ENCODE peak calls at places on chromosomes 12 and 14, in nine cellular contexts. One of them, this sample, is unnamed.

GRCh38 chr12:61848893-61849292 is 411.3 kb upstream of the USP15 start:
- DNase-seq in upper lobe of left lung: no peak
- DNase-seq in stomach: no peak
- DNase-seq in HCT116: no peak
- DNase-seq in breast epithelium: no peak
- DNase-seq in spleen: no peak
- DNase-seq in transverse colon: no peak
- DNase-seq in vagina: no peak
- DNase-seq in GM23338: no peak
- DNase-seq in this sample: no peak

GRCh38 chr14:44662250-44662891 is 155.3 kb upstream of the FSCB start:
- DNase-seq in GM23338: no peak
- DNase-seq in HCT116: no peak
- DNase-seq in stomach: no peak
- DNase-seq in upper lobe of left lung: no peak
- DNase-seq in transverse colon: no peak
- DNase-seq in breast epithelium: no peak
- DNase-seq in spleen: no peak
- DNase-seq in vagina: no peak
- DNase-seq in this sample: no peak

GRCh38 chr12:89307665-89308253 is 44.5 kb downstream of the DUSP6 start:
- DNase-seq in spleen: no peak
- DNase-seq in upper lobe of left lung: no peak
- DNase-seq in GM23338: no peak
- DNase-seq in vagina: no peak
- DNase-seq in stomach: no peak
- DNase-seq in breast epithelium: no peak
- DNase-seq in HCT116: no peak
- DNase-seq in transverse colon: no peak
- DNase-seq in this sample: no peak

GRCh38 chr12:57868870-57869609 is 22.5 kb upstream of the CTDSP2 start:
- DNase-seq in vagina: no peak
- DNase-seq in stomach: no peak
- DNase-seq in upper lobe of left lung: peak
- DNase-seq in GM23338: peak
- DNase-seq in transverse colon: no peak
- DNase-seq in HCT116: no peak
- DNase-seq in breast epithelium: no peak
- DNase-seq in spleen: no peak
- DNase-seq in this sample: no peak

GRCh38 chr12:57935839-57936512 is 5.4 kb upstream of the ATP23 start:
- DNase-seq in breast epithelium: peak
- DNase-seq in HCT116: peak
- DNase-seq in transverse colon: peak
- DNase-seq in vagina: peak
- DNase-seq in GM23338: peak
- DNase-seq in stomach: peak
- DNase-seq in spleen: peak
- DNase-seq in upper lobe of left lung: peak
- DNase-seq in this sample: peak

GRCh38 chr12:121799175-121799841 is 4.5 kb upstream of the SETD1B start:
- DNase-seq in spleen: peak
- DNase-seq in stomach: peak
- DNase-seq in transverse colon: peak
- DNase-seq in GM23338: peak
- DNase-seq in vagina: peak
- DNase-seq in HCT116: peak
- DNase-seq in upper lobe of left lung: peak
- DNase-seq in breast epithelium: peak
- DNase-seq in this sample: peak

GRCh38 chr14:101226603-101227425 is 323.3 kb upstream of the RTL1 start:
- DNase-seq in upper lobe of left lung: peak
- DNase-seq in stomach: no peak
- DNase-seq in breast epithelium: no peak
- DNase-seq in spleen: no peak
- DNase-seq in transverse colon: peak
- DNase-seq in vagina: peak
- DNase-seq in GM23338: no peak
- DNase-seq in HCT116: no peak
- DNase-seq in this sample: no peak

GRCh38 chr12:109720152-109720855 is 6.7 kb downstream of the FAM222A start:
- DNase-seq in transverse colon: no peak
- DNase-seq in HCT116: no peak
- DNase-seq in vagina: no peak
- DNase-seq in upper lobe of left lung: peak
- DNase-seq in breast epithelium: no peak
- DNase-seq in GM23338: no peak
- DNase-seq in stomach: no peak
- DNase-seq in spleen: no peak
- DNase-seq in this sample: no peak

GRCh38 chr12:96501908-96502307 is 12.5 kb downstream of the CFAP54 start:
- DNase-seq in GM23338: no peak
- DNase-seq in breast epithelium: no peak
- DNase-seq in HCT116: no peak
- DNase-seq in upper lobe of left lung: no peak
- DNase-seq in transverse colon: no peak
- DNase-seq in stomach: no peak
- DNase-seq in vagina: no peak
- DNase-seq in spleen: no peak
- DNase-seq in this sample: no peak

GRCh38 chr12:118409834-118410233 is 33.5 kb downstream of the SUDS3 start:
- DNase-seq in HCT116: no peak
- DNase-seq in transverse colon: no peak
- DNase-seq in spleen: no peak
- DNase-seq in breast epithelium: no peak
- DNase-seq in upper lobe of left lung: no peak
- DNase-seq in GM23338: no peak
- DNase-seq in vagina: no peak
- DNase-seq in stomach: peak
- DNase-seq in this sample: no peak

GRCh38 chr12:40226652-40227051 is 1.9 kb downstream of the LRRK2 start:
- DNase-seq in breast epithelium: no peak
- DNase-seq in HCT116: no peak
- DNase-seq in GM23338: no peak
- DNase-seq in transverse colon: peak
- DNase-seq in vagina: peak
- DNase-seq in spleen: no peak
- DNase-seq in upper lobe of left lung: no peak
- DNase-seq in stomach: no peak
- DNase-seq in this sample: no peak

GRCh38 chr12:45615268-45615667 is 114.2 kb upstream of the ARID2 start:
- DNase-seq in HCT116: no peak
- DNase-seq in spleen: no peak
- DNase-seq in stomach: no peak
- DNase-seq in breast epithelium: no peak
- DNase-seq in GM23338: no peak
- DNase-seq in transverse colon: no peak
- DNase-seq in upper lobe of left lung: no peak
- DNase-seq in vagina: no peak
- DNase-seq in this sample: no peak

GRCh38 chr12:106978035-106978800 is 8.7 kb downstream of the MTERF2 start:
- DNase-seq in transverse colon: peak
- DNase-seq in vagina: no peak
- DNase-seq in breast epithelium: no peak
- DNase-seq in HCT116: no peak
- DNase-seq in upper lobe of left lung: no peak
- DNase-seq in spleen: no peak
- DNase-seq in stomach: peak
- DNase-seq in GM23338: no peak
- DNase-seq in this sample: no peak

GRCh38 chr12:107372229-107372658 is 278.9 kb upstream of the CRY1 start:
- DNase-seq in HCT116: no peak
- DNase-seq in stomach: no peak
- DNase-seq in upper lobe of left lung: no peak
- DNase-seq in spleen: no peak
- DNase-seq in GM23338: no peak
- DNase-seq in transverse colon: no peak
- DNase-seq in vagina: no peak
- DNase-seq in breast epithelium: no peak
- DNase-seq in this sample: peak

GRCh38 chr14:56324831-56325230 is 206.6 kb downstream of the PELI2 start:
- DNase-seq in HCT116: no peak
- DNase-seq in spleen: no peak
- DNase-seq in upper lobe of left lung: no peak
- DNase-seq in breast epithelium: no peak
- DNase-seq in transverse colon: no peak
- DNase-seq in stomach: no peak
- DNase-seq in GM23338: no peak
- DNase-seq in vagina: no peak
- DNase-seq in this sample: no peak

GRCh38 chr14:52863339-52863700 is 71.9 kb upstream of the GNPNAT1 start:
- DNase-seq in spleen: no peak
- DNase-seq in GM23338: no peak
- DNase-seq in HCT116: no peak
- DNase-seq in vagina: no peak
- DNase-seq in stomach: no peak
- DNase-seq in upper lobe of left lung: no peak
- DNase-seq in breast epithelium: no peak
- DNase-seq in transverse colon: no peak
- DNase-seq in this sample: no peak

GRCh38 chr14:73651005-73651404 is 6.2 kb downstream of the DNAL1 start:
- DNase-seq in breast epithelium: no peak
- DNase-seq in spleen: no peak
- DNase-seq in transverse colon: no peak
- DNase-seq in stomach: no peak
- DNase-seq in upper lobe of left lung: no peak
- DNase-seq in HCT116: no peak
- DNase-seq in vagina: no peak
- DNase-seq in GM23338: no peak
- DNase-seq in this sample: no peak
- TF ChIP-seq CTCF in breast epithelium: no peak
- TF ChIP-seq CTCF in spleen: no peak
- TF ChIP-seq CTCF in transverse colon: no peak
- TF ChIP-seq CTCF in stomach: no peak
- TF ChIP-seq CTCF in upper lobe of left lung: no peak
- TF ChIP-seq CTCF in HCT116: no peak
- TF ChIP-seq CTCF in vagina: no peak
- TF ChIP-seq CTCF in GM23338: no peak
- TF ChIP-seq CTCF in this sample: no peak

DNA sequence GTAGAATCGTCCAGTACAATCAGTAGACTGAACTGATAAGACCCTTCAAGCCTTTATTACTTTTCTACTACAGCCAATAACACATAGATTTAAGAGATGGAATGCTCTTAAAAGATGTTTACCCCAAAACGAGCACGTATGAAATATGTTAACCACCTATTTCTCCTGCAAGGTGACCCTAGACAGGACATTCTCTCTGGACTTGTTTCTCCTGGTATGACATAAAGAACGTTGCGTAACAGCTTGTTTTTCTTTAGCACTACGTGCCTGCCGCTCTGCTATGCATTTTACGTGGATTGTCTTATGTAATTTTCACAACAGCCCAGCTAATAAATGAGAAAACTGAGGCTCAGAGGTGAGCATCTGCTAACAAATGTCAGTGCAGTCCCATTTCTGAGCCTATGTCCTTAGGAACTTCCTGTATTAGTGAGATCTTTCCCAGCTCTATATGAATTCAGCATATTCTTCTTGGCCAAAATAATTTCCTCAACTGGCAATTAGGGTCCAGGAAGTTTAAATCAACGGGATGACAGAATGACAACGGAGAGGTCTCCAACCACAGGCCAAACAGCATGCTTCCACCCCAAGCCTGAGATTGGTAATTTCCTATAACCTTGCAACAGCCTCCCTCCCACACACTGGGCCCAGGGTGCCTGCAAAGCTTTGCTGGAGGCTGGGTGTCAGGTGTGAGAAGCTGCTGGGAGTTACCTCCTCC is 3.7 kb downstream of the NFKBIA start:
- DNase-seq in upper lobe of left lung: no peak
- DNase-seq in GM23338: no peak
- DNase-seq in breast epithelium: no peak
- DNase-seq in transverse colon: peak
- DNase-seq in HCT116: no peak
- DNase-seq in spleen: peak
- DNase-seq in vagina: no peak
- DNase-seq in stomach: no peak
- DNase-seq in this sample: peak
- TF ChIP-seq POLR2AphosphoS5 in upper lobe of left lung: peak
- TF ChIP-seq POLR2AphosphoS5 in GM23338: no peak
- TF ChIP-seq POLR2AphosphoS5 in breast epithelium: peak
- TF ChIP-seq POLR2AphosphoS5 in transverse colon: no peak
- TF ChIP-seq POLR2AphosphoS5 in HCT116: no peak
- TF ChIP-seq POLR2AphosphoS5 in spleen: peak
- TF ChIP-seq POLR2AphosphoS5 in vagina: no peak
- TF ChIP-seq POLR2AphosphoS5 in stomach: no peak
- TF ChIP-seq POLR2AphosphoS5 in this sample: peak

GRCh38 chr12:68154768-68155167 is 4.8 kb downstream of the IFNG start:
- DNase-seq in GM23338: no peak
- DNase-seq in upper lobe of left lung: no peak
- DNase-seq in HCT116: no peak
- DNase-seq in spleen: no peak
- DNase-seq in breast epithelium: no peak
- DNase-seq in stomach: no peak
- DNase-seq in vagina: no peak
- DNase-seq in transverse colon: no peak
- DNase-seq in this sample: no peak

GRCh38 chr12:68157295-68157871 is 2.2 kb downstream of the IFNG start:
- DNase-seq in stomach: no peak
- DNase-seq in upper lobe of left lung: no peak
- DNase-seq in HCT116: no peak
- DNase-seq in GM23338: no peak
- DNase-seq in vagina: no peak
- DNase-seq in breast epithelium: no peak
- DNase-seq in transverse colon: no peak
- DNase-seq in spleen: no peak
- DNase-seq in this sample: no peak

GRCh38 chr12:68159681-68160304 is at the start of gene IFNG:
- DNase-seq in transverse colon: no peak
- DNase-seq in GM23338: no peak
- DNase-seq in breast epithelium: no peak
- DNase-seq in stomach: no peak
- DNase-seq in vagina: no peak
- DNase-seq in upper lobe of left lung: no peak
- DNase-seq in spleen: no peak
- DNase-seq in HCT116: no peak
- DNase-seq in this sample: no peak

GRCh38 chr12:68162374-68162773 is 2.8 kb upstream of the IFNG start:
- DNase-seq in stomach: no peak
- DNase-seq in upper lobe of left lung: no peak
- DNase-seq in GM23338: no peak
- DNase-seq in vagina: no peak
- DNase-seq in transverse colon: no peak
- DNase-seq in HCT116: no peak
- DNase-seq in spleen: no peak
- DNase-seq in breast epithelium: no peak
- DNase-seq in this sample: no peak

GRCh38 chr12:68158427-68158826 is 1.1 kb downstream of the IFNG start:
- DNase-seq in GM23338: peak
- DNase-seq in breast epithelium: no peak
- DNase-seq in spleen: no peak
- DNase-seq in HCT116: peak
- DNase-seq in vagina: no peak
- DNase-seq in transverse colon: no peak
- DNase-seq in stomach: no peak
- DNase-seq in upper lobe of left lung: no peak
- DNase-seq in this sample: peak
- TF ChIP-seq CTCF in GM23338: peak
- TF ChIP-seq CTCF in breast epithelium: no peak
- TF ChIP-seq CTCF in spleen: peak
- TF ChIP-seq CTCF in HCT116: peak
- TF ChIP-seq CTCF in vagina: no peak
- TF ChIP-seq CTCF in transverse colon: peak
- TF ChIP-seq CTCF in stomach: no peak
- TF ChIP-seq CTCF in upper lobe of left lung: no peak
- TF ChIP-seq CTCF in this sample: no peak

GRCh38 chr14:80445605-80446004 is 234.3 kb upstream of the DIO2 start:
- DNase-seq in vagina: no peak
- DNase-seq in spleen: no peak
- DNase-seq in HCT116: no peak
- DNase-seq in stomach: no peak
- DNase-seq in breast epithelium: no peak
- DNase-seq in transverse colon: no peak
- DNase-seq in upper lobe of left lung: no peak
- DNase-seq in GM23338: no peak
- DNase-seq in this sample: no peak
- TF ChIP-seq POLR2AphosphoS5 in vagina: no peak
- TF ChIP-seq POLR2AphosphoS5 in spleen: no peak
- TF ChIP-seq POLR2AphosphoS5 in HCT116: no peak
- TF ChIP-seq POLR2AphosphoS5 in stomach: no peak
- TF ChIP-seq POLR2AphosphoS5 in breast epithelium: no peak
- TF ChIP-seq POLR2AphosphoS5 in transverse colon: no peak
- TF ChIP-seq POLR2AphosphoS5 in upper lobe of left lung: no peak
- TF ChIP-seq POLR2AphosphoS5 in GM23338: no peak
- TF ChIP-seq POLR2AphosphoS5 in this sample: no peak

This sample was measured in HL-60.